ENCODE peak calls at places on chromosome 21, in ten cellular contexts. M, G, N, U, O, Q, R, E, L and K are unnamed samples.

GRCh38 chr21:22474403-22474802 is 1476.2 kb downstream of the NCAM2 start:
- DNase-seq in E (no peak), R (no peak), N (no peak), M (no peak), G (no peak), L (no peak), Q (no peak), O (no peak), U (no peak), K (no peak)

GRCh38 chr21:20998886-20999285 is 677 bp downstream of the NCAM2 start:
- DNase-seq in L (no peak), G (no peak), M (no peak), O (no peak), Q (no peak), R (no peak), E (no peak), U (no peak), N (no peak), K (no peak)

GRCh38 chr21:39849014-39849655 is 18.1 kb upstream of the PCP4 start:
- DNase-seq in O (no peak), E (no peak), N (no peak), Q (no peak), L (no peak), G (no peak), U (no peak), M (no peak), R (peak), K (no peak)

GRCh38 chr21:37700641-37701202 is 215.5 kb downstream of the KCNJ6 start:
- DNase-seq in N (no peak), O (peak), Q (peak), M (peak), U (peak), L (no peak), E (no peak), G (no peak), R (peak), K (no peak)

GRCh38 chr21:41958886-41959563 is 5.2 kb upstream of the C2CD2 start:
- DNase-seq in N (no peak), L (peak), U (no peak), Q (no peak), G (peak), R (peak), O (no peak), M (no peak), E (no peak), K (peak)

GRCh38 chr21:38352536-38353219 is 95.9 kb downstream of the KCNJ15 start:
- DNase-seq in Q (peak), O (peak), R (peak), E (no peak), N (no peak), G (peak), M (peak), U (peak), L (peak), K (peak)

GRCh38 chr21:32203877-32204480 is 74.9 kb downstream of the MIS18A start:
- DNase-seq in G (no peak), Q (no peak), N (no peak), E (no peak), R (no peak), L (no peak), O (no peak), M (no peak), U (no peak), K (no peak)

GRCh38 chr21:30207252-30207579 is 8.7 kb downstream of the CLDN8 start:
- DNase-seq in E (no peak), O (no peak), N (no peak), Q (no peak), R (no peak), L (no peak), G (no peak), U (no peak), M (no peak), K (no peak)

GRCh38 chr21:19321688-19322087 is 918.1 kb upstream of the TMPRSS15 start:
- DNase-seq in U (no peak), M (no peak), G (no peak), N (no peak), O (no peak), Q (no peak), R (no peak), L (no peak), E (no peak), K (no peak)

GRCh38 chr21:46195595-46196195 is 11.4 kb upstream of the SPATC1L start:
- DNase-seq in N (no peak), M (no peak), E (no peak), L (peak), Q (no peak), U (no peak), R (peak), O (no peak), G (no peak), K (peak)

GRCh38 chr21:21175798-21176334 is 177.7 kb downstream of the NCAM2 start:
- DNase-seq in M (no peak), N (no peak), G (no peak), L (no peak), O (no peak), R (no peak), E (no peak), U (no peak), Q (no peak), K (no peak)

GRCh38 chr21:29849735-29850176 is 90.0 kb downstream of the GRIK1 start:
- DNase-seq in N (peak), R (peak), M (peak), Q (peak), E (peak), U (peak), G (peak), L (no peak), O (peak), K (no peak)

GRCh38 chr21:44440241-44441040 is 14.9 kb upstream of the LRRC3 start:
- DNase-seq in G (no peak), R (no peak), U (no peak), L (peak), Q (no peak), O (no peak), N (no peak), M (no peak), E (no peak), K (peak)

GRCh38 chr21:45573452-45574035 is 31.3 kb upstream of the SLC19A1 start:
- DNase-seq in M (no peak), E (no peak), R (peak), O (no peak), U (no peak), L (peak), G (no peak), N (no peak), Q (no peak), K (peak)

GRCh38 chr21:45427331-45428271 is 22.6 kb downstream of the COL18A1 start:
- DNase-seq in G (no peak), O (no peak), Q (no peak), U (no peak), M (peak), E (no peak), R (peak), L (peak), N (no peak), K (peak)

GRCh38 chr21:25563399-25564116 is 43.7 kb downstream of the MRPL39 start:
- DNase-seq in R (no peak), N (peak), G (no peak), O (peak), Q (no peak), L (no peak), U (no peak), E (no peak), M (no peak), K (no peak)